ENCODE peak calls at places on chromosomes 3 and 15, in five cellular contexts. V, G, M, Y and S are unnamed samples.

GRCh38 chr3:183490211-183490601 is 61.8 kb upstream of the MCF2L2 start:
- DNase-seq in V (no peak), G (no peak), M (no peak), Y (no peak), S (no peak)

GRCh38 chr15:66614456-66615174 is 48.8 kb upstream of the LCTL start:
- DNase-seq in V (no peak), G (no peak), M (no peak), Y (no peak), S (peak)

GRCh38 chr3:148697311-148698189 is at the start of gene AGTR1:
- DNase-seq in V (peak), G (no peak), M (no peak), Y (no peak), S (no peak)

GRCh38 chr15:63473999-63474809 is 30.2 kb upstream of the USP3 start:
- DNase-seq in V (no peak), G (no peak), M (no peak), Y (no peak), S (no peak)

GRCh38 chr15:70892912-70893560 is 410 bp downstream of the LRRC49 start:
- DNase-seq in V (no peak), G (no peak), M (no peak), Y (no peak), S (no peak)

GRCh38 chr3:94115482-94115881 is 52.6 kb downstream of the NSUN3 start:
- DNase-seq in V (no peak), G (no peak), M (no peak), Y (peak), S (no peak)

GRCh38 chr15:49255966-49256759 is 86.1 kb downstream of the GALK2 start:
- DNase-seq in V (no peak), G (no peak), M (no peak), Y (no peak), S (no peak)

GRCh38 chr3:51962854-51963530 is 4.3 kb downstream of the PCBP4 start:
- DNase-seq in V (no peak), G (no peak), M (no peak), Y (no peak), S (no peak)

GRCh38 chr3:69665026-69665739 is 74.1 kb upstream of the MITF start:
- DNase-seq in V (no peak), G (no peak), M (no peak), Y (no peak), S (no peak)

GRCh38 chr3:80357761-80358160 is 590.0 kb upstream of the ROBO1 start:
- DNase-seq in V (no peak), G (no peak), M (no peak), Y (no peak), S (no peak)